ENCODE peak calls at places on chromosomes 13 and 19, in ten cellular contexts. M is left colon; N is HAP-1; X is glutamatergic neuron; Q is Calu3; C is stimulated activated CD4-positive, alpha-beta T cell treated with anti-CD3 and anti-CD28 coated beads, Interleukin-2, amount 100 ng/mL, for 48 hours; S is amniotic stem cell; R is pancreas; F is T-helper 17 cell; H is substantia nigra. P is an unnamed sample.

GRCh38 chr13:108947551-108948030 is 318.2 kb downstream of the MYO16 start:
- DNase-seq in M (peak; percentile 49), N (no peak), X (no peak), Q (no peak), C (no peak), S (no peak), R (peak; percentile 30), F (no peak), H (no peak), P (no peak)

GRCh38 chr13:79491715-79492114 is 10.8 kb downstream of the NDFIP2 start:
- DNase-seq in M (no peak), N (no peak), X (no peak), Q (no peak), C (no peak), S (peak; percentile 28), R (no peak), F (no peak), H (no peak), P (no peak)

GRCh38 chr19:18282021-18282787 is 782 bp upstream of the JUND start:
- DNase-seq in M (peak; percentile 63), N (peak; percentile 88), X (no peak), Q (peak; percentile 27), C (no peak), S (peak; percentile 77), R (peak; percentile 53), F (no peak), H (no peak), P (no peak)

GRCh38 chr19:40367577-40368434 is 19.3 kb downstream of the PLD3 start:
- DNase-seq in M (no peak), N (no peak), X (peak; percentile 70), Q (no peak), C (no peak), S (no peak), R (no peak), F (no peak), H (no peak), P (no peak)

GRCh38 chr13:39012608-39013007 is 22.0 kb upstream of the STOML3 start:
- DNase-seq in M (no peak), N (no peak), X (peak; percentile 22), Q (no peak), C (no peak), S (no peak), R (no peak), F (no peak), H (no peak), P (no peak)

GRCh38 chr19:28884786-28885476 is 328.0 kb downstream of the UQCRFS1 start:
- DNase-seq in M (no peak), N (no peak), X (no peak), Q (no peak), C (no peak), S (no peak), R (no peak), F (no peak), H (no peak), P (no peak)

GRCh38 chr19:4343845-4344713 is 717 bp downstream of the MPND start:
- DNase-seq in M (no peak), N (no peak), X (no peak), Q (no peak), C (no peak), S (no peak), R (no peak), F (no peak), H (no peak), P (no peak)

GRCh38 chr19:33450689-33451088 is 70.9 kb downstream of the PEPD start:
- DNase-seq in M (peak; percentile 4), N (no peak), X (peak; percentile 4), Q (no peak), C (no peak), S (no peak), R (no peak), F (no peak), H (no peak), P (no peak)

GRCh38 chr19:18562086-18562485 is 4.4 kb downstream of the KXD1 start:
- DNase-seq in M (no peak), N (no peak), X (no peak), Q (no peak), C (no peak), S (no peak), R (no peak), F (no peak), H (no peak), P (no peak)

GRCh38 chr13:28761586-28761985 is 42.8 kb upstream of the SLC46A3 start:
- DNase-seq in M (no peak), N (no peak), X (no peak), Q (no peak), C (no peak), S (no peak), R (no peak), F (no peak), H (no peak), P (no peak)

GRCh38 chr13:100333141-100333540 is 244.2 kb downstream of the PCCA start:
- DNase-seq in M (no peak), N (no peak), X (peak; percentile 61), Q (no peak), C (no peak), S (no peak), R (no peak), F (no peak), H (no peak), P (no peak)

GRCh38 chr19:10191347-10191746 is 3.4 kb downstream of the DNMT1 start:
- DNase-seq in M (no peak), N (no peak), X (no peak), Q (no peak), C (no peak), S (peak; percentile 20), R (no peak), F (no peak), H (no peak), P (no peak)

GRCh38 chr13:98492335-98493034 is 84.4 kb downstream of the STK24 start:
- DNase-seq in M (no peak), N (no peak), X (no peak), Q (no peak), C (no peak), S (no peak), R (no peak), F (no peak), H (no peak), P (no peak)

GRCh38 chr13:77697208-77698103 is at the start of gene SLAIN1:
- DNase-seq in M (peak; percentile 67), N (peak; percentile 80), X (peak; percentile 92), Q (peak; percentile 65), C (peak; percentile 69), S (no peak), R (peak; percentile 87), F (peak; percentile 87), H (peak; percentile 94), P (peak; percentile 81)

GRCh38 chr19:32866564-32867265 is 2.9 kb downstream of the SLC7A9 start:
- DNase-seq in M (no peak), N (no peak), X (no peak), Q (no peak), C (no peak), S (no peak), R (no peak), F (no peak), H (no peak), P (no peak)

GRCh38 chr19:38018694-38019426 is 111.9 kb downstream of the SIPA1L3 start:
- DNase-seq in M (no peak), N (no peak), X (no peak), Q (no peak), C (no peak), S (no peak), R (no peak), F (no peak), H (no peak), P (no peak)

GRCh38 chr13:102854675-102855074 is 8.8 kb downstream of the ERCC5 start:
- DNase-seq in M (no peak), N (no peak), X (no peak), Q (no peak), C (no peak), S (no peak), R (no peak), F (no peak), H (no peak), P (no peak)

GRCh38 chr19:3433805-3434540 is 46.4 kb downstream of the SMIM24 start:
- DNase-seq in M (no peak), N (no peak), X (no peak), Q (no peak), C (no peak), S (no peak), R (no peak), F (no peak), H (no peak), P (no peak)

GRCh38 chr19:44401108-44401786 is at the start of gene ZNF285:
- DNase-seq in M (peak; percentile 92), N (no peak), X (peak; percentile 98), Q (peak; percentile 97), C (peak; percentile 51), S (no peak), R (peak; percentile 90), F (peak; percentile 33), H (no peak), P (peak; percentile 76)

GRCh38 chr13:110055089-110055488 is 251.9 kb downstream of the COL4A1 start:
- DNase-seq in M (no peak), N (no peak), X (no peak), Q (no peak), C (no peak), S (no peak), R (no peak), F (no peak), H (no peak), P (no peak)

GRCh38 chr19:5954293-5954692 is 23.6 kb downstream of the RANBP3 start:
- DNase-seq in M (no peak), N (no peak), X (no peak), Q (no peak), C (no peak), S (no peak), R (no peak), F (no peak), H (no peak), P (no peak)

GRCh38 chr19:18975011-18975410 is 34.0 kb upstream of the HOMER3 start:
- DNase-seq in M (no peak), N (no peak), X (no peak), Q (no peak), C (no peak), S (no peak), R (no peak), F (no peak), H (no peak), P (no peak)

GRCh38 chr19:35490364-35490763 is at the start of gene KRTDAP:
- DNase-seq in M (no peak), N (no peak), X (no peak), Q (no peak), C (no peak), S (no peak), R (no peak), F (no peak), H (no peak), P (no peak)

GRCh38 chr13:22800726-22801401 is 379.9 kb upstream of the SGCG start:
- DNase-seq in M (peak; percentile 34), N (no peak), X (no peak), Q (no peak), C (no peak), S (no peak), R (peak; percentile 23), F (no peak), H (peak; percentile 16), P (no peak)

GRCh38 chr19:1251233-1251502 is 2.8 kb downstream of the MIDN start:
- DNase-seq in M (peak; percentile 86), N (peak; percentile 26), X (no peak), Q (no peak), C (peak; percentile 52), S (no peak), R (peak; percentile 84), F (no peak), H (no peak), P (no peak)

GRCh38 chr19:5108866-5109265 is 140.0 kb downstream of the KDM4B start:
- DNase-seq in M (no peak), N (no peak), X (no peak), Q (no peak), C (no peak), S (no peak), R (no peak), F (no peak), H (no peak), P (no peak)

P was measured in GM12891.